ENCODE peak calls at places on chromosomes 1 and 21, in seven cellular contexts. D, Z, X, I, Q, R and H are unnamed samples.

GRCh38 chr1:165353731-165354671 is 2.5 kb downstream of the LMX1A start:
- DNase-seq in Z (no peak), Q (no peak), X (no peak), I (no peak), R (no peak), D (no peak), H (no peak)

GRCh38 chr1:118877668-118878067 is 110.5 kb downstream of the TBX15 start:
- DNase-seq in D (no peak), I (no peak), Q (no peak), X (no peak), R (no peak), Z (no peak), H (no peak)

GRCh38 chr1:195195423-195196057 is 1412.7 kb downstream of the KCNT2 start:
- DNase-seq in X (no peak), R (no peak), Z (no peak), I (no peak), D (no peak), Q (peak), H (no peak)

GRCh38 chr1:60066001-60066400 is 7.6 kb downstream of the C1orf87 start:
- DNase-seq in R (no peak), Z (peak), Q (no peak), X (no peak), I (no peak), D (no peak), H (peak)

GRCh38 chr1:107776898-107777663 is 187.9 kb downstream of the VAV3 start:
- DNase-seq in D (no peak), R (no peak), Z (no peak), X (no peak), Q (no peak), I (no peak), H (no peak)

GRCh38 chr21:43994085-43994484 is 18.0 kb upstream of the TRAPPC10 start:
- DNase-seq in Q (no peak), X (no peak), R (no peak), Z (no peak), D (no peak), I (no peak), H (no peak)

GRCh38 chr1:3029481-3029961 is 8.3 kb downstream of the ACTRT2 start:
- DNase-seq in D (no peak), Z (no peak), Q (no peak), X (no peak), R (no peak), I (no peak), H (no peak)

GRCh38 chr1:74811421-74812179 is 78.6 kb downstream of the TYW3 start:
- DNase-seq in Q (no peak), D (no peak), I (no peak), Z (no peak), R (no peak), X (no peak), H (no peak)

GRCh38 chr1:162633327-162633762 is 1.1 kb downstream of the DDR2 start:
- DNase-seq in Z (no peak), Q (no peak), R (no peak), X (no peak), D (no peak), I (no peak), H (no peak)

GRCh38 chr1:17272641-17273040 is 23.7 kb downstream of the PADI3 start:
- DNase-seq in D (no peak), Q (no peak), R (no peak), Z (no peak), I (no peak), X (no peak), H (no peak)

GRCh38 chr1:31785020-31785946 is 21.1 kb upstream of the ADGRB2 start:
- DNase-seq in X (no peak), R (no peak), Z (no peak), D (no peak), Q (no peak), I (no peak), H (no peak)

GRCh38 chr1:175126347-175126746 is 58.7 kb downstream of the TNN start:
- DNase-seq in I (no peak), X (no peak), Q (no peak), D (no peak), R (no peak), Z (no peak), H (no peak)

GRCh38 chr1:214475746-214476145 is 75.7 kb downstream of the PTPN14 start:
- DNase-seq in D (no peak), X (no peak), I (no peak), Z (no peak), R (no peak), Q (no peak), H (no peak)

GRCh38 chr21:14763695-14764064 is 217.6 kb upstream of the SAMSN1 start:
- DNase-seq in Q (no peak), Z (no peak), X (no peak), I (no peak), R (no peak), D (no peak), H (no peak)

GRCh38 chr1:220791287-220791686 is 4.6 kb downstream of the MTARC1 start:
- DNase-seq in Q (no peak), R (no peak), Z (peak), D (no peak), X (no peak), I (no peak), H (no peak)

GRCh38 chr1:59926381-59927243 is at the start of gene CYP2J2:
- DNase-seq in D (peak), Z (peak), R (peak), Q (peak), I (peak), X (peak), H (no peak)

GRCh38 chr1:198056255-198056654 is 100.5 kb upstream of the NEK7 start:
- DNase-seq in Q (no peak), I (no peak), Z (no peak), X (no peak), R (no peak), D (no peak), H (no peak)

GRCh38 chr1:119587328-119587727 is 60.7 kb downstream of the ZNF697 start:
- DNase-seq in R (peak), D (no peak), Z (no peak), Q (no peak), X (no peak), I (no peak), H (no peak)

GRCh38 chr1:7752512-7753417 is 18.3 kb upstream of the VAMP3 start:
- DNase-seq in Q (peak), Z (peak), D (no peak), X (peak), I (peak), R (no peak), H (no peak)

GRCh38 chr1:164823486-164824279 is 264.7 kb downstream of the PBX1 start:
- DNase-seq in D (no peak), Z (no peak), I (no peak), R (peak), X (peak), Q (no peak), H (no peak)

GRCh38 chr1:47325530-47325929 is 8.1 kb upstream of the CMPK1 start:
- DNase-seq in D (no peak), I (no peak), R (no peak), X (no peak), Q (no peak), Z (peak), H (peak)

GRCh38 chr21:32367158-32367557 is 25.7 kb downstream of the URB1 start:
- DNase-seq in Z (no peak), R (no peak), I (no peak), D (no peak), Q (no peak), X (peak), H (no peak)

GRCh38 chr1:202076050-202076511 is 46.6 kb upstream of the GPR37L1 start:
- DNase-seq in I (no peak), D (peak), Q (no peak), R (no peak), X (no peak), Z (no peak), H (no peak)

GRCh38 chr1:208158640-208159541 is 85.3 kb downstream of the PLXNA2 start:
- DNase-seq in R (no peak), D (no peak), Q (no peak), I (no peak), Z (no peak), X (no peak), H (no peak)

GRCh38 chr21:26447932-26448331 is 125.2 kb downstream of the CYYR1 start:
- DNase-seq in Q (no peak), D (no peak), I (no peak), X (no peak), Z (no peak), R (no peak), H (no peak)

GRCh38 chr21:26444646-26445045 is 128.4 kb downstream of the CYYR1 start:
- DNase-seq in R (no peak), I (no peak), D (no peak), Z (no peak), Q (no peak), X (no peak), H (no peak)

GRCh38 chr21:26443867-26444266 is 129.2 kb downstream of the CYYR1 start:
- DNase-seq in Q (no peak), I (no peak), X (no peak), R (no peak), Z (no peak), D (no peak), H (no peak)

GRCh38 chr21:26443291-26443690 is 129.8 kb downstream of the CYYR1 start:
- DNase-seq in R (no peak), I (no peak), Q (no peak), Z (no peak), X (no peak), D (no peak), H (no peak)

DNA sequence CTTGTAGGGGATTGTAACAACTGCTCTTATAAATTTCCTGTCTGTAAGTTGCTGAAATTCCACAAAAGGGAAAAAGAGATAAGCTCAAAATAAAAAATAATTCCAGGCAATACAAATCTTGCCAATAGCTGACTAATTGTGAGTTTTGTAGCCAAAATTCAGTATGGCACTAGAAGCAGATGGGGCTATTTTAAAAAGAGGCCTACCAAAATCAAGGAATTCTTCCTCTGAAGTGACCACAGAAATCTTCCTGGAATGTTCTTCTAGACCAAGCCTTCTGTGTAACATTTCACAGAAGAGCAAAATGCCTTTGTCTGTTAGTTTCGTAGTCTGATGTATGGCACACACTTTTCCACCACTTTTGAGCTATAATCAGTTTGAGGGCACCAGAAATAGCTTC is 127.6 kb downstream of the CYYR1 start:
- DNase-seq in R (no peak), D (no peak), Z (no peak), X (no peak), Q (no peak), I (no peak), H (no peak)
- H3K27ac ChIP-seq in R (no peak), D (no peak), Z (no peak), X (no peak), Q (no peak), I (no peak), H (no peak)

DNA sequence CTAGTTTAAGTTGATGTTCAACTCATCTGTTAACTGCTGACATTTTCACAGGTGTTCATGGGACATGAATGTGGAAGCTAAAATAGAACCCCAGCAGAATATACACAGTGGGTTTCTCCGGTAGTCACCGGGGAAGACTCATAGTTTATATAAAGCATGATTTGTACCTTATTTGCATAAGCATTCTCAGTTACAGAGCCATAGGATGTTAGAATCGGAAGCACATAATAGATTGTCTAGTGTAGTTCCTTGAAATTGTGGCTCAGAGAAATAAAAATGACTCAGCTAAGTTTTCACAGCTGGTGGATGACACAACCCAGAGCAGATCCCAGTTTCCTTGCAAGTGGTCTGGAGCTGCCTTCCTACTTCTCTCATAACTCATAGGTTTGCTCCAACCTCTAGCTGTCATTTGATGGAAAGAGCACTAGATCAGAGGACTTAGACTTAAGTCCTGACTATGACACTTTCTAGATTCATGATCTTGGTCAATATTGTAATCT is 107.1 kb downstream of the UCHL5 start:
- DNase-seq in X (no peak), Q (no peak), I (no peak), D (no peak), R (no peak), Z (peak), H (peak)
- H3K27ac ChIP-seq in X (no peak), Q (no peak), I (no peak), D (no peak), R (no peak), Z (no peak), H (peak)

DNA sequence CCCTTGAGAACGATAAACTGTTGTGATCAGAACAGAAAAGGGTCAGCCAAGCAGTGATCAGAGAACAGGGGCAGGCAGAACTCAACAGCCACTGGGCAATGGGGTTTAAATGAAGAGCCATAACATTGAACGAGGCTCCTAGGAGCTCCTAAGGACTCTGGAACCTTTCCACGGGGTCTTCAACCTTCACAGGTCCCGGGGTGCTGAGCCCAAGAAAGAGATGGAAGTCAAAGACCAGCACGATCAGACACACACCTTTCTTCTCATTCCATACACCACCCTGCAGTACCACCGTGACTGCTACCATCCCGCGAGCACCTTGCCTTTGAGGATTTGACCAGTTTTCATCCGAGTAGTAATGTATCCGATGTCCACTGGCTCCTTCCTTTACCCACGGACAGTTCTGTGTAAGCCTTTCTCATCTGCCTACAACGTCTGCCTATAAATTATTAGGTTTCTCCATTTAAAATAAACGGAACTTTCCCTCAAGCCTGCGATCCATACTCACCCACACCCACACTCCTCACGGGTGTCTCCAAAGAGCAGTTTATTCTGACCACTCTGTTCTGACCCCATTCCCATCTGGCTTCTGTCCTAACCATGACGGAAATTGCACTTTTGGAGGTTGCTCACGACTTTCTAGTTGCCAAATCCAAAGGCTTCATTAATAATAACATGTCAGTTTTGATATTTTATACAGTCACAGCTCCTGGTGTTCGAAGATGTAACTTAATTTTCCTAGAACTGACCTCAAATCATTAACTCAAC is 16.8 kb upstream of the HHAT start:
- DNase-seq in R (no peak), D (no peak), Z (no peak), Q (no peak), I (no peak), X (no peak), H (no peak)
- H3K27ac ChIP-seq in R (no peak), D (peak), Z (peak), Q (no peak), I (no peak), X (no peak), H (no peak)

DNA sequence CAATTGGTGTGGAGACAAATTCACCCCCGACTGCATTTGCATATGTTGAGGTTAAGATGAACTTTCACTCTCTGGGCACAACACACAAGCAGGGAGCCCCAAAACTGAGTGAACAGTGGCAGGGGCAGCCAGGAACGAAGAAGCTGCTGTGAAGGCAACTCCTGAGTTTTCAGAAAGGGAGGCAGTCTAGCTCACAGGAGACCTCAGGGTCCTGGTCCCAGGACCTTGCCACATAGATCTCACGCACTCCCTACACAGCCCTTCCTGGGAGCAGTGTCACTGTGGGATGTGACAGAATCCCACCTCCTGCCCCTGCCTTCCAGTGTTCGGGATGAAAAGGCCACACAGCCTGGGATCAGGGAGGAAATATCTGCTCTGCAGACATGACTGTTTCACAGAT is 60.9 kb downstream of the KCND3 start:
- DNase-seq in D (no peak), R (no peak), Q (no peak), Z (no peak), I (no peak), X (no peak), H (no peak)
- H3K27ac ChIP-seq in D (no peak), R (no peak), Q (no peak), Z (no peak), I (no peak), X (no peak), H (no peak)

DNA sequence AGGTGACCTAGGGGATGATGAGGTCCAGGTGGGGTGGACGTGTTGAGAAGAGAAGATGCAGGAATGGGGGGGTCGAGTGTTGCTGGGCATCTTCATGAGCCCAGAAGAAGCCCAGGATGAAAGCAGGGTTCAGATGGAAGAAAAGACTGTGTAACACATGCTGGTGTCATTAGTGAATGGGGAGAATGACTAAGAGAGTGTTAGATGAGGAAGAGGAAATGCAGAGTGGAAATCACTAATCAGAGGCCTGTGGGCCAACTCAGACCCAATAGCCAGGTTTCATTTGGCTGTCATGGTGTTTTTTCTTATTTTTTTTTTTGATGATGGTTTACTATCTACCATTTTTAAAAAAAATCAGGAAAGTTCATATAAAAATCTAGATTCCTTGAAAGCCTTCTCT is 180.8 kb upstream of the CAMK1G start:
- DNase-seq in Z (no peak), X (no peak), Q (no peak), D (no peak), I (no peak), R (no peak), H (no peak)
- H3K27ac ChIP-seq in Z (peak), X (no peak), Q (no peak), D (no peak), I (no peak), R (no peak), H (peak)

GRCh38 chr1:57089855-57090254 is 124.0 kb upstream of the C8B start:
- DNase-seq in X (no peak), Z (no peak), R (no peak), I (no peak), Q (no peak), D (no peak), H (no peak)
- H3K27ac ChIP-seq in X (no peak), Z (no peak), R (no peak), I (no peak), Q (no peak), D (peak), H (no peak)

GRCh38 chr1:241536383-241536782 is 4.2 kb downstream of the KMO start:
- DNase-seq in I (no peak), R (no peak), X (no peak), D (no peak), Q (no peak), Z (no peak), H (no peak)

GRCh38 chr1:241532173-241532553 is at the start of gene KMO:
- DNase-seq in D (no peak), X (no peak), Z (no peak), R (no peak), Q (no peak), I (no peak), H (no peak)

GRCh38 chr1:241531195-241532172 is 694 bp upstream of the KMO start:
- DNase-seq in Q (peak), D (no peak), I (peak), R (no peak), Z (peak), X (no peak), H (no peak)

GRCh38 chr1:241533375-241534115 is 1.4 kb downstream of the KMO start:
- DNase-seq in Z (no peak), X (no peak), D (no peak), I (no peak), R (no peak), Q (no peak), H (no peak)

DNA sequence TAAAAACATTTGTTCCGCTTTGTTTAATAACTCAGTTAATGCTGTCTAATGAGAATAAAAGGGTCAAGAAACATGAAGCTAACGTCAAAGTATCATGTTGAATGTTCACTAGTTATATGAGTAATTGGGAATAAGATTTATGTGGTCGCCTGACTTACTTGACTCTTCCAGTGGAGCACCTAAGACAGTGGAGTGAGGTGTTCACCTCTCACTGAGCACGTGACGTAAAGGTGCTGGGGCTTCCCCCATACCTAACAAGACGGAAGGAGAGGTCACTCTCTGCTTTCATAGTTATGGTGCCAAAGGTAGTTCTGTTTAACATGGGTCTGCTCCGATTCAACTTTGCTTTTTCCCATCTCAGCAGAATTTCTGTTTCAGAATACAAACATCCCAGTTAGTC is 686 bp downstream of the KMO start:
- DNase-seq in R (no peak), I (no peak), Q (no peak), D (no peak), X (no peak), Z (no peak), H (no peak)
- H3K27ac ChIP-seq in R (no peak), I (no peak), Q (no peak), D (no peak), X (no peak), Z (no peak), H (no peak)

DNA sequence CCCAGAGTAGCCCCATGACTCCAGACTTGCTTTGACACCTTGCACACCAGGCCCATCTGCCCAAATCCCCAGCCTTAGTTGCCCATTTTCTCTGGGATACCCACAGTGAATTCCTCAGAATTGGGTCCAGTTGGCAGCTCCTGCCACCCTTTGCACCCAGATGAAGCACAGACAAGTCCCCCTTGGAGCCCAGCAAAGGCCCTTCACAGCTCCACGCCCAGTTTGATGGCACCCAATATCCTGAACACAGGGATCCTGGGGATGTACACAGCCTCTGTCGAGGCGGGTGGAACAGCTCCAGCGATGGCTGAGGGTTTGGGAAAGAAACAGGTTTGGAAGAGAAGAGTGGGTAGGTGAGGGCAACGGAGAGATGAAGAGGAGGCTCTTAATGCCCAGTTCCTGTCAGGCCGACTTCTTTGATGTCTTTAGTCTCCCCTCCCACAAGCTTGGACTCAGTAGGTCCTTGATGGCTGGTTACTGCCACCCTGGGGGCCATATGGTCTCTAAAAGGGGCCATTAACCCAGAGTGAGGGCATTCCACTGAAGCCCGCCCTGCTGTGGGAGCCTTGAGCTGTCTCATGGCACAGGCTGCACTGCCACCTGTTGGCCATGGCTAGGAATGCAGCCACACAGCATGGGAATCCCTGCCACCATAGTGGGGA is 21.7 kb downstream of the TMEM53 start:
- DNase-seq in Z (peak), R (peak), X (peak), Q (peak), D (peak), I (no peak), H (no peak)
- H3K27ac ChIP-seq in Z (peak), R (no peak), X (no peak), Q (no peak), D (no peak), I (no peak), H (no peak)